ENCODE peak calls at places on chromosomes 3 and 15, in eight cellular contexts. X is COLO829; C is kidney tubule cell; Y is NAMALWA; S is Calu3; O is H54; L is lower lobe of right lung; N is activated effector memory CD4-positive, alpha-beta T cell treated with anti-CD3 and anti-CD28 coated beads, Interleukin-2, amount 50 U/mL, for 16 hours. I is an unnamed sample.

GRCh38 chr3:136437006-136437405 is 186.9 kb downstream of the PCCB start:
- DNase-seq in X (no peak), C (no peak), Y (no peak), S (no peak), O (no peak), L (no peak), N (no peak), I (no peak)

GRCh38 chr15:68052431-68052830 is 1.7 kb upstream of the PIAS1 start:
- DNase-seq in X (no peak), C (peak; percentile 30), Y (no peak), S (no peak), O (no peak), L (no peak), N (no peak), I (no peak)

GRCh38 chr15:98703291-98703690 is 55.0 kb downstream of the IGF1R start:
- DNase-seq in X (no peak), C (no peak), Y (no peak), S (no peak), O (no peak), L (no peak), N (no peak), I (no peak)

GRCh38 chr3:129525341-129525968 is 3.0 kb upstream of the RHO start:
- DNase-seq in X (no peak), C (peak; percentile 63), Y (no peak), S (no peak), O (peak; percentile 81), L (no peak), N (no peak), I (no peak)

GRCh38 chr3:17432237-17432636 is 310.2 kb downstream of the TBC1D5 start:
- DNase-seq in X (no peak), C (no peak), Y (no peak), S (no peak), O (no peak), L (no peak), N (no peak), I (no peak)

GRCh38 chr3:87175662-87176230 is 51.4 kb upstream of the CHMP2B start:
- DNase-seq in X (no peak), C (no peak), Y (no peak), S (no peak), O (no peak), L (no peak), N (no peak), I (no peak)

GRCh38 chr15:79849789-79850188 is 47.0 kb downstream of the MTHFS start:
- DNase-seq in X (no peak), C (peak; percentile 43), Y (peak; percentile 57), S (peak; percentile 30), O (no peak), L (no peak), N (no peak), I (peak; percentile 32)

GRCh38 chr15:60006808-60007346 is 2.8 kb downstream of the FOXB1 start:
- DNase-seq in X (no peak), C (no peak), Y (no peak), S (no peak), O (no peak), L (no peak), N (no peak), I (peak; percentile 20)

GRCh38 chr3:50848308-50848707 is 173.6 kb downstream of the DOCK3 start:
- DNase-seq in X (no peak), C (no peak), Y (no peak), S (no peak), O (no peak), L (no peak), N (no peak), I (no peak)

GRCh38 chr3:185649414-185649813 is 63.3 kb downstream of the SENP2 start:
- DNase-seq in X (no peak), C (no peak), Y (no peak), S (no peak), O (no peak), L (no peak), N (no peak), I (no peak)

GRCh38 chr3:139597947-139598346 is 58.4 kb upstream of the RBP1 start:
- DNase-seq in X (no peak), C (no peak), Y (no peak), S (no peak), O (no peak), L (no peak), N (no peak), I (no peak)

GRCh38 chr15:32849769-32850668 is 132.2 kb downstream of the GREM1 start:
- DNase-seq in X (no peak), C (no peak), Y (no peak), S (no peak), O (peak; percentile 15), L (no peak), N (no peak), I (no peak)

GRCh38 chr3:70244422-70244821 is 68.0 kb downstream of the MDFIC2 start:
- DNase-seq in X (no peak), C (no peak), Y (no peak), S (no peak), O (no peak), L (no peak), N (no peak), I (no peak)

GRCh38 chr3:64382171-64382570 is 156.9 kb upstream of the PRICKLE2 start:
- DNase-seq in X (no peak), C (no peak), Y (no peak), S (no peak), O (no peak), L (no peak), N (no peak), I (no peak)

GRCh38 chr3:157649511-157649910 is 146.3 kb upstream of the VEPH1 start:
- DNase-seq in X (no peak), C (no peak), Y (no peak), S (no peak), O (no peak), L (no peak), N (no peak), I (no peak)

GRCh38 chr15:63169796-63170195 is 12.5 kb upstream of the RPS27L start:
- DNase-seq in X (no peak), C (no peak), Y (no peak), S (no peak), O (no peak), L (no peak), N (no peak), I (no peak)

I was measured in DMS53.